ENCODE peak calls at places on chromosomes 6 and 20, in ten cellular contexts. T is AG10803, P is cardiac muscle cell, L is mesothelial cell of epicardium, D is astrocyte of the spinal cord, F is GM12865, I is testis, K is ovary, E is tibial nerve, A is HCT116. U is an unnamed sample.

GRCh38 chr6:108348655-108349349 is 53.9 kb downstream of the AFG1L start:
- DNase-seq in T (no peak), A (no peak), P (no peak), F (peak), L (no peak), I (no peak), E (no peak), K (no peak), D (no peak), U (peak)

GRCh38 chr6:84638286-84638685 is 126.1 kb downstream of the TBX18 start:
- DNase-seq in F (no peak), T (no peak), D (no peak), P (no peak), L (no peak), A (no peak), I (no peak), E (no peak), K (no peak), U (no peak)

GRCh38 chr6:118800394-118801071 is 93.4 kb upstream of the ASF1A start:
- DNase-seq in I (peak), F (peak), A (peak), E (peak), T (peak), P (peak), L (peak), K (peak), D (peak), U (peak)

GRCh38 chr6:136284909-136285308 is 4.7 kb downstream of the BCLAF1 start:
- DNase-seq in F (no peak), D (peak), T (peak), L (no peak), I (no peak), A (no peak), P (no peak), E (no peak), K (no peak), U (no peak)

GRCh38 chr6:20534295-20534897 is at the start of gene CDKAL1:
- DNase-seq in E (peak), T (peak), L (peak), I (peak), D (peak), F (peak), K (peak), A (peak), P (peak), U (peak)

GRCh38 chr6:22636450-22636849 is 67.1 kb downstream of the HDGFL1 start:
- DNase-seq in T (no peak), K (no peak), F (no peak), P (no peak), I (no peak), D (no peak), L (no peak), A (no peak), E (no peak), U (no peak)

GRCh38 chr6:4369616-4370015 is 234.2 kb upstream of the ECI2 start:
- DNase-seq in P (no peak), T (peak), A (no peak), L (no peak), F (no peak), I (no peak), K (no peak), E (no peak), D (peak), U (no peak)

GRCh38 chr6:63516186-63516944 is 55.9 kb upstream of the LOC128125822 start:
- DNase-seq in F (no peak), P (no peak), K (no peak), A (peak), T (no peak), L (no peak), E (no peak), I (no peak), D (no peak), U (no peak)

GRCh38 chr6:162198925-162199324 is 528.6 kb downstream of the PRKN start:
- DNase-seq in K (no peak), F (no peak), D (no peak), A (no peak), I (no peak), L (no peak), E (no peak), T (no peak), P (no peak), U (no peak)

GRCh38 chr20:62019881-62020492 is 45.7 kb downstream of the TAF4 start:
- DNase-seq in I (peak), D (no peak), E (no peak), L (no peak), A (no peak), P (no peak), F (no peak), K (peak), T (no peak), U (no peak)

GRCh38 chr6:122548281-122548680 is 61.9 kb upstream of the PKIB start:
- DNase-seq in E (no peak), A (no peak), P (no peak), L (no peak), T (no peak), K (no peak), I (no peak), D (no peak), F (no peak), U (no peak)

GRCh38 chr6:152055517-152055916 is 248.0 kb downstream of the ESR1 start:
- DNase-seq in E (no peak), A (no peak), P (no peak), T (no peak), K (no peak), D (no peak), I (no peak), L (no peak), F (no peak), U (no peak)

GRCh38 chr6:159089909-159090308 is 45.1 kb upstream of the TAGAP start:
- DNase-seq in D (no peak), L (no peak), K (no peak), P (no peak), F (no peak), E (no peak), A (no peak), I (no peak), T (no peak), U (no peak)

GRCh38 chr6:44243345-44243744 is 3.6 kb upstream of the HSP90AB1 start:
- DNase-seq in E (no peak), I (no peak), A (no peak), P (no peak), T (no peak), D (no peak), K (no peak), F (no peak), L (no peak), U (no peak)

GRCh38 chr20:48604936-48605335 is 222.9 kb downstream of the PREX1 start:
- DNase-seq in E (no peak), I (no peak), D (no peak), P (no peak), K (peak), T (no peak), F (no peak), L (no peak), A (no peak), U (no peak)

GRCh38 chr6:46784535-46784934 is 8.7 kb upstream of the MEP1A start:
- DNase-seq in P (no peak), L (no peak), D (no peak), T (no peak), F (no peak), E (no peak), K (no peak), I (no peak), A (no peak), U (no peak)

GRCh38 chr6:165728196-165728595 is 65.2 kb upstream of the PDE10A start:
- DNase-seq in L (no peak), I (no peak), F (no peak), P (no peak), E (no peak), D (no peak), T (no peak), A (no peak), K (no peak), U (no peak)

GRCh38 chr6:148323344-148323743 is 19.3 kb upstream of the SASH1 start:
- DNase-seq in P (no peak), F (no peak), I (no peak), K (no peak), D (no peak), A (no peak), L (no peak), E (no peak), T (peak), U (no peak)

GRCh38 chr6:53986165-53986720 is 125.0 kb upstream of the MLIP start:
- DNase-seq in L (peak), A (peak), P (peak), K (no peak), D (peak), E (peak), T (peak), F (peak), I (peak), U (peak)

GRCh38 chr6:43495409-43495941 is 14.7 kb downstream of the LRRC73 start:
- DNase-seq in E (no peak), D (no peak), I (no peak), F (no peak), L (no peak), K (no peak), A (no peak), T (no peak), P (no peak), U (no peak)

GRCh38 chr6:3209114-3210023 is 18.1 kb downstream of the TUBB2B start:
- DNase-seq in T (peak), E (peak), A (peak), P (peak), L (no peak), K (no peak), I (no peak), D (peak), F (peak), U (no peak)

GRCh38 chr6:129211626-129212025 is 328.7 kb downstream of the LAMA2 start:
- DNase-seq in E (no peak), L (no peak), D (no peak), I (no peak), F (no peak), A (no peak), K (no peak), P (no peak), T (peak), U (no peak)

GRCh38 chr6:90003941-90004340 is 109.7 kb downstream of the GJA10 start:
- DNase-seq in P (no peak), L (no peak), I (no peak), A (no peak), K (no peak), T (peak), F (no peak), D (peak), E (no peak), U (no peak)

GRCh38 chr6:2684059-2684749 is 66.5 kb downstream of the MYLK4 start:
- DNase-seq in L (no peak), F (no peak), E (no peak), P (no peak), D (peak), A (peak), K (no peak), T (no peak), I (no peak), U (no peak)

GRCh38 chr6:112434896-112435295 is 87.8 kb downstream of the RFPL4B start:
- DNase-seq in P (peak), T (no peak), D (no peak), A (no peak), L (no peak), E (no peak), F (no peak), K (peak), I (peak), U (no peak)

GRCh38 chr6:119581220-119581619 is 231.7 kb upstream of the MAN1A1 start:
- DNase-seq in E (no peak), K (no peak), I (no peak), A (no peak), F (no peak), D (no peak), L (no peak), P (no peak), T (no peak), U (no peak)

GRCh38 chr20:51358032-51358724 is 184.3 kb downstream of the NFATC2 start:
- DNase-seq in L (no peak), F (no peak), A (no peak), E (no peak), I (no peak), T (no peak), D (no peak), K (no peak), P (no peak), U (no peak)

GRCh38 chr6:4017847-4018193 is 61.1 kb downstream of the FAM217A start:
- DNase-seq in F (peak), P (peak), A (peak), T (peak), K (no peak), D (peak), I (no peak), L (no peak), E (no peak), U (peak)

GRCh38 chr6:84847349-84848160 is 83.2 kb upstream of the TBX18 start:
- DNase-seq in A (no peak), K (no peak), I (no peak), D (peak), L (no peak), P (no peak), E (no peak), T (no peak), F (no peak), U (no peak)

GRCh38 chr6:89355511-89356185 is 3.1 kb upstream of the UBE2J1 start:
- DNase-seq in K (no peak), I (no peak), T (no peak), F (peak), L (no peak), D (no peak), A (no peak), P (no peak), E (no peak), U (no peak)

DNA sequence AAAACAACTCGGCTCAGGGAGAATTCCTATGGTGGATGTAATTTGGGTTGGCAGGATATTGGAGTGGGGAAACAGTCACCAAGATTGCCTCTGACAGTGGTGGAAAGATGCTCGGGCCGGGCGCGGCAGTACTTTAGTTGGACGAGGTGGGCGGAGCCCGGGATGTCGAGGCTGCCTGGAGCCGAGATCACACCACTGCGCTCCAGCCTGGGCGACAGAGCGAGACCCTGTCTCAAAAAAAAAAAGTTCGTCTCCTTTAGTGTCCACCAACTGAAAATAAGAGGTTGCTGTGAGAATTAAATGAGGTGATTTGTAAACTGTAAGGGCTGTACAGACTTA is 636 bp downstream of the NOL7 start:
- DNase-seq in T (peak), A (no peak), K (peak), F (peak), D (no peak), I (peak), L (peak), P (peak), E (peak), U (no peak)
- TF ChIP-seq CTCF in T (no peak), A (no peak), K (no peak), F (no peak), D (no peak), I (no peak), L (no peak), P (no peak), E (no peak), U (no peak)

GRCh38 chr6:16711551-16712249 is 49.6 kb downstream of the ATXN1 start:
- DNase-seq in E (no peak), D (no peak), K (no peak), I (no peak), L (no peak), F (peak), A (peak), T (no peak), P (no peak), U (no peak)
- TF ChIP-seq CTCF in E (no peak), D (no peak), K (no peak), I (no peak), L (no peak), F (no peak), A (peak), T (no peak), P (no peak), U (peak)

GRCh38 chr6:99349620-99350141 is at the start of gene FAXC:
- DNase-seq in F (no peak), I (peak), T (peak), D (no peak), P (peak), L (peak), A (peak), E (no peak), K (peak), U (peak)
- TF ChIP-seq CTCF in F (peak), I (no peak), T (no peak), D (peak), P (no peak), L (no peak), A (peak), E (no peak), K (no peak), U (no peak)

DNA sequence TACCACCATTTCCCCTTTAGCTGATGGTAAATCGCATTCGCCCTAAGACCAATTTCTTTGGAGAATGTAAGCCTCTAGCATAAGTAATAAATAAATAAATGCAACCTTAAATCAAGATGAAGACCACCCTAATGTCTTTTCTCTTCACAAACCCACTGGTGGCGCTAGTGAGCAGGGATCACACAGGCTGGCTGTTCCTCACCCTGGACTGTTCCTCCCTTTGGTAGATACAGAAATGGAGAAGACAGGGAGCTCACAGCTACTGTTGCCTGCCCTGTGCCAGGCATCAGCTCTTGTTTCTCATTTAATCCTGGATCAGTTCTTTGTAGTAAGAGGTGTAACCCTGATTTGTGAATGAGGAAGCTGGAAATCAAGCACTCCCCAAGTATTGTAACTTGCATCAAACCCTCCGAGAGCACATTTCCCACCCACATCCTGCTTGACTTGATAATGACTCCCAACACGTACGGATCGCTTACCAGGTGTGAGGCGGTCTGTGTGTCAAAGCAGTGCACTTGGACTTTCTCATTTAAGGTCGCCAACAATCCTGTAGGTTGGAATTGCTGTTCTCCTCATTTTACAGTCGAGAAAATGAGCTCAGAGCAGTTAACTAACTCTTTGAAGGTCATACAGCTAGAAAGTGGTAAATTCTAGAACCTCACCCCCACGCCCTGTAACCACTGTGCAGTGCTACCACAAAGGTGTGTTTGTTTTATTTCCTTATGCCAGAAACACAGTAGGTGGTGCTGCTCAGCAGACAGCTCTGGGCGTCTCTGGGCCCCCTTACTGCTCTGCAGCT is 236.2 kb downstream of the TSHZ2 start:
- DNase-seq in F (no peak), D (no peak), K (no peak), A (no peak), I (no peak), T (no peak), P (peak), L (no peak), E (no peak), U (no peak)
- TF ChIP-seq CTCF in F (peak), D (no peak), K (no peak), A (peak), I (no peak), T (no peak), P (no peak), L (no peak), E (no peak), U (peak)

GRCh38 chr6:79586548-79586947 is 44.6 kb upstream of the SH3BGRL2 start:
- DNase-seq in D (peak), T (peak), I (no peak), E (no peak), P (peak), L (no peak), K (no peak), F (no peak), A (peak), U (no peak)
- TF ChIP-seq CTCF in D (peak), T (peak), I (peak), E (no peak), P (peak), L (peak), K (no peak), F (peak), A (no peak), U (no peak)

GRCh38 chr20:35467339-35468224 is 12.2 kb downstream of the CEP250 start:
- DNase-seq in E (no peak), T (peak), L (no peak), I (no peak), K (peak), A (peak), F (no peak), P (peak), D (peak), U (no peak)

GRCh38 chr20:35472209-35472608 is 16.8 kb downstream of the CEP250 start:
- DNase-seq in I (no peak), P (no peak), A (no peak), D (no peak), L (no peak), E (no peak), F (no peak), T (no peak), K (no peak), U (no peak)

GRCh38 chr20:35465976-35466375 is 10.6 kb downstream of the CEP250 start:
- DNase-seq in I (no peak), A (no peak), P (no peak), E (peak), F (no peak), K (no peak), T (no peak), L (no peak), D (no peak), U (no peak)

GRCh38 chr20:35466856-35467255 is 11.5 kb downstream of the CEP250 start:
- DNase-seq in L (no peak), A (no peak), F (no peak), T (no peak), I (no peak), E (no peak), K (no peak), D (no peak), P (no peak), U (no peak)

GRCh38 chr20:35468671-35469334 is 13.4 kb downstream of the CEP250 start:
- DNase-seq in K (no peak), E (no peak), P (no peak), T (no peak), I (no peak), F (no peak), L (no peak), D (no peak), A (no peak), U (no peak)
- TF ChIP-seq CTCF in K (no peak), E (no peak), P (no peak), T (no peak), I (no peak), F (no peak), L (no peak), D (no peak), A (no peak), U (no peak)

DNA sequence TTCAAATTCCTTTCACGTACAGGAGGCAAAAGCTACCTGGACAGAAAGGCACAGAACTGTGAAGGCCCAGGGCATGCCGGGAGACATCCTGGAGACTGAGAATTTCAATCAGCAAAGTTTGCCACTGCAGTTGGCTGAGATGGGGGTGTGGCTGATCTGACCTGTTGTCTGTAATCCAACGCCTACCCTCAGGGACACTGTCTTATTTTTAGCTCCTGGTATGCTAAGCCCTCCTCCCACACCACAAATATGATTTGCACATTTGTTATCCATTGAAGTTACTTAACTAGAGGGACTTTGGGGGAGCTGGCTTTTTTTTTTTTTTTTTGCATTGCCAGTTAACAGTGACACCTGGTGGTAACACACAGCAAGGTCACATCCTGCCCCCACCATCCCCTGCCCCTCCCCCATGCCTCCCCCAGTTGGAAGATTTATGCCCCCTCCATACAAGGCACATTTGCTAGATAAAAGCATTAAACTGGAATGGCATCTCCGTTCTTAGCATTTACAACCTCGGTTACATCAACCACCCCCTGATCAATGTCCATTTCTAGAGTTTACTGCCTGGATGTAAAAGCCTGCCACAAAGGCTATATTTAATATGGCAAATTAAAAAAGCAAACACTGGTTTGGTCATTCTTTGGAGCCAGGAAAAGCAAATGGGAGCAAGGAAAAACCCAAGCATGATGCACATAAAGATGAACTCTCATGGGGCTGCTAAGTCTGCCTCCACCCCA is 40.3 kb downstream of the TTI1 start:
- DNase-seq in K (no peak), L (no peak), E (peak), A (no peak), F (peak), T (peak), D (peak), P (peak), I (peak), U (peak)
- TF ChIP-seq CTCF in K (no peak), L (peak), E (no peak), A (peak), F (peak), T (peak), D (peak), P (peak), I (no peak), U (peak)